ENCODE peak calls at places on chromosomes 4 and X, in eight cellular contexts. D, K, P, J, I, E, O and L are unnamed samples.

GRCh38 chr4:168515222-168516011 is 18.6 kb downstream of the PALLD start:
- DNase-seq in D (no peak), K (no peak), P (no peak), J (no peak), I (no peak), E (no peak), O (no peak), L (no peak)

GRCh38 chrX:72296991-72297390 is 8.7 kb downstream of the CITED1 start:
- DNase-seq in D (no peak), K (no peak), P (no peak), J (no peak), I (no peak), E (no peak), O (no peak), L (no peak)

GRCh38 chr4:122038896-122039295 is 87.0 kb upstream of the TRPC3 start:
- DNase-seq in D (no peak), K (no peak), P (no peak), J (no peak), I (no peak), E (no peak), O (no peak), L (no peak)

GRCh38 chr4:118941799-118942198 is 53.1 kb downstream of the SYNPO2 start:
- DNase-seq in D (no peak), K (no peak), P (no peak), J (no peak), I (no peak), E (no peak), O (no peak), L (no peak)

GRCh38 chrX:47804315-47804714 is 32.4 kb upstream of the ZNF81 start:
- DNase-seq in D (no peak), K (no peak), P (no peak), J (no peak), I (no peak), E (no peak), O (no peak), L (no peak)

GRCh38 chrX:21412883-21413282 is 38.7 kb downstream of the CNKSR2 start:
- DNase-seq in D (no peak), K (no peak), P (no peak), J (peak; percentile 47), I (no peak), E (no peak), O (no peak), L (peak; percentile 51)

GRCh38 chrX:71366674-71367256 is 608 bp downstream of the TAF1 start:
- DNase-seq in D (peak; percentile 19), K (peak; percentile 33), P (peak; percentile 10), J (peak; percentile 17), I (peak; percentile 6), E (no peak), O (no peak), L (no peak)

GRCh38 chr4:7186081-7186480 is 6.3 kb upstream of the SORCS2 start:
- DNase-seq in D (no peak), K (peak; percentile 27), P (peak; percentile 29), J (no peak), I (peak; percentile 19), E (no peak), O (no peak), L (no peak)

GRCh38 chrX:65821721-65822496 is 154.5 kb downstream of the MSN start:
- DNase-seq in D (peak; percentile 53), K (no peak), P (peak; percentile 0), J (no peak), I (peak; percentile 2), E (no peak), O (no peak), L (no peak)

GRCh38 chr4:100795581-100795980 is 277.8 kb upstream of the EMCN start:
- DNase-seq in D (no peak), K (no peak), P (no peak), J (no peak), I (no peak), E (no peak), O (no peak), L (no peak)

GRCh38 chr4:140937866-140938265 is 181.7 kb upstream of the TBC1D9 start:
- DNase-seq in D (no peak), K (no peak), P (no peak), J (peak; percentile 81), I (no peak), E (no peak), O (no peak), L (no peak)

GRCh38 chr4:94934201-94934600 is 176.4 kb downstream of the BMPR1B start:
- DNase-seq in D (no peak), K (no peak), P (no peak), J (peak; percentile 5), I (no peak), E (no peak), O (no peak), L (no peak)

GRCh38 chr4:182486895-182487294 is 243.7 kb downstream of the TENM3 start:
- DNase-seq in D (no peak), K (no peak), P (peak; percentile 33), J (peak; percentile 2), I (peak; percentile 11), E (no peak), O (no peak), L (no peak)

GRCh38 chr4:156829194-156829593 is 142.4 kb downstream of the PDGFC start:
- DNase-seq in D (no peak), K (no peak), P (no peak), J (no peak), I (no peak), E (peak; percentile 23), O (no peak), L (no peak)
- H3K27ac ChIP-seq in D (peak overlapping the region; percentile 62), K (no peak overlapping the region), P (no peak overlapping the region), J (peak overlapping the region; percentile 22), I (no peak overlapping the region), E (no peak overlapping the region), O (no peak overlapping the region), L (peak overlapping the region; percentile 71)

DNA sequence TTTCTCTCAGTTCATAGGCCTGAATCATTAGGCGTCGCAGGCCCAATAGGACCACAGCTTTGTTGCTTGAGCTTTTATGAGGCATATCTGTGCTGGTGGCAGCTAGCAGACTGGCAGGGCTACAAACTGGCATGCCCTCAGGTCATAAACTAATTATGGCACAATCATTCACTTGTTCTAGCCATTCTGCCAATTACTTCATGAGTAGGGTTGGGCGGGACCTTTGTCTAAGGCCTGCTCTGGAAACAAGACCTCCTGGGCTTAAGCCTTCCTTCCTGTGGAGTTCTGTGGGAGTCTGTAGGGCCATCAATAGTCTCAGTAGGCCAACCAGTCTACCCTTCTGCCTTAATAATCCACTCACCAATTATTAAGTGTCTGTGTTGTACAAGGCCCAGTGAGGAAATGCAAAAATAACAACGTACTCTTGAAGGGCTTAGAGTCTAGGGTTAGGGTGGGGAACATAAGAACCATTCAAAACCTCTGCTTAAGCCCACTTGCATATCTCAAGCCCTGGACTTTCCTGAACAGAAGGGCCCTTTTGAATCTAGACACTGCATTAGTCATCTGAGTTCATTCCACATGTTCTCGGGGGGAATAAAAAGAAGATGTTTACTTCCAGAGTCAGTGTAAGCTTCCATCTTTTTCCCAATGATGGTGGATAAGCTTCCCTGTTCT is 44.5 kb downstream of the SHROOM4 start:
- DNase-seq in D (peak; percentile 72), K (no peak), P (no peak), J (no peak), I (peak; percentile 86), E (no peak), O (no peak), L (no peak)
- H3K27ac ChIP-seq in D (peak overlapping the region; percentile 69), K (no peak overlapping the region), P (no peak overlapping the region), J (no peak overlapping the region), I (peak overlapping the region; percentile 82), E (no peak overlapping the region), O (no peak overlapping the region), L (peak overlapping the region; percentile 4)

DNA sequence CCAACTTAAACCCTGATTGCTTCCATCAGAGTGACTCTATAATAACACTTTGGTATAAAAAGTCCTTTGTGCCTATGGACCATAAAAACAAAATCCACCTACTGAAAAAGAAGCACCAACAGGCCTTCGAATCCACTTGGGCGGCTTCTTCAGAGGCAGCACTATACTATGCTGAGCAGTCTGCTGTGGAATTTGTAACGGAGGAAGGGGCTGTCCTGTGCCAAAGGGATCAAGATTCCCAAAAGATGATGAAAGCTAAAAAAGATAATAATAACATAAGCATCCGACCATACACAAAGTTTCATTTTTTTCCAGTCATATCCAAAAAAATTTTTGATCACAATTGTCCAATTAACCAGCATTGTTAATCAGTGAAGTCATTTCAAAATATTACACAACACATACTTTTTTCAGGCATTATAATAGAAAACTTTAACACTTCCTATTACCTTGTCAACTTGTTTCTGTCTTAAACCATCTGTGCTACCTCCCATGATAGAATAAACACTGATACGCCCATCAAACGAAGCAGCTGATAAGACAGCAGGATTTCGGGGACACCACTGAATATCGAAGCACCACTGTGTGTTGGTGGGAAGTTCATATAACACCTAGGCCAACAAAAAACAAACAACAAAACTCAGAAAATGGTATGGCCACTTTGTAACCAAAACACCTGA is 24.1 kb downstream of the SEC31A start:
- DNase-seq in D (no peak), K (no peak), P (no peak), J (no peak), I (no peak), E (no peak), O (no peak), L (no peak)
- H3K27ac ChIP-seq in D (peak overlapping the region; percentile 60), K (no peak overlapping the region), P (no peak overlapping the region), J (peak overlapping the region; percentile 83), I (no peak overlapping the region), E (no peak overlapping the region), O (no peak overlapping the region), L (peak overlapping the region; percentile 83)

GRCh38 chr4:154507170-154507569 is 15.6 kb upstream of the DCHS2 start:
- DNase-seq in D (no peak), K (no peak), P (peak; percentile 39), J (no peak), I (no peak), E (no peak), O (no peak), L (peak; percentile 94)
- H3K27ac ChIP-seq in D (no peak overlapping the region), K (no peak overlapping the region), P (no peak overlapping the region), J (no peak overlapping the region), I (no peak overlapping the region), E (no peak overlapping the region), O (no peak overlapping the region), L (peak overlapping the region; percentile 92)

DNA sequence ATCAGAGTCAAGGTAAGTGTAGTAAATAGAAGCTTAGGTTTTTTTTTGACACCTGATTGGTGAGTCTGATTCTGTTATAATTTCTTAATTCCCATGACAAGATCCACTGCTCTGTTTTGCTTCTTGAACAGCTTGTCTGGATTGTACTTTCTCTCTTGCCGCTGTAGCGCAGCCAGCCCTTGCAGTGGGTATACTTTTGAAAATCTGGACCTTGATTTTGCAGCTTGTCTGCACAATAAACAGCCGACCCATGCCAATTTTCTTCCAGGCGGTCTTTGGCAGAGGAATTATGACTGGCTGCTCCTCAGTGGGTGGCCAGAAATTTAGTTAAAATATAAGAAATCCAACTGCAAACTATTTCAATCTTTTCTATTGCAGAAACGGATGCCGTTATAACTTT is 31.8 kb upstream of the PTTG2 start:
- DNase-seq in D (no peak), K (no peak), P (no peak), J (no peak), I (no peak), E (no peak), O (no peak), L (no peak)
- H3K27ac ChIP-seq in D (peak overlapping the region; percentile 8), K (no peak overlapping the region), P (no peak overlapping the region), J (no peak overlapping the region), I (no peak overlapping the region), E (no peak overlapping the region), O (no peak overlapping the region), L (no peak overlapping the region)

DNA sequence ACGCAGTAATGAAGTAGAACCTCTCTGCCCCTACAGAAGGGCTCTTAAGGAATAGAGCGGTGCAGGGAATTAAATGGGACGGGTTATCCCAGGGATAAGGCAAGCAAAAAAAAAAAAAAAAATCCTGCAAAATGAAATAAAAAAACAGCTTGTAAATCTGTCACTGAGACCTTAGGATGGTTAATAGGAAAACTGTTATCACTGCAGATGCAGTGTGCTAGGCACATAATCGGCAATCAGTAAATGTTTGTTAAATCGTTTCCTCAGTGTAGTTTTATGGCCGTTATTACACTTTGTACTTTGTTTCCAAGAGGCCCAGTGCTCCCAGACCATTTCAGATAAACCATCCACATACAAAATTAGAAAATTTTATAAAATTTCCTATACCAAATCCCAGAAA is 1.0 kb downstream of the HNRNPH2 start:
- DNase-seq in D (no peak), K (no peak), P (peak; percentile 22), J (no peak), I (peak; percentile 73), E (no peak), O (no peak), L (no peak)
- H3K27ac ChIP-seq in D (peak overlapping the region; percentile 94), K (peak overlapping the region; percentile 85), P (no peak overlapping the region), J (peak overlapping the region; percentile 99), I (peak overlapping the region; percentile 98), E (no peak overlapping the region), O (peak overlapping the region; percentile 87), L (peak overlapping the region; percentile 81)